ENCODE peak calls at places on chromosomes 5 and 9, in nine cellular contexts. T, P, G, K, X, V, I, W and D are unnamed samples.

GRCh38 chr5:142881076-142881466 is 110.9 kb downstream of the ARHGAP26 start:
- DNase-seq in T (no peak), P (no peak), G (no peak), K (no peak), X (no peak), V (peak), I (no peak), W (no peak), D (peak)

GRCh38 chr5:84724683-84725082 is 340.0 kb upstream of the EDIL3 start:
- DNase-seq in T (no peak), P (no peak), G (no peak), K (no peak), X (peak), V (peak), I (no peak), W (no peak), D (peak)

GRCh38 chr9:128091144-128091543 is 23.1 kb downstream of the SLC25A25 start:
- DNase-seq in T (peak), P (no peak), G (no peak), K (no peak), X (peak), V (no peak), I (peak), W (no peak), D (peak)

GRCh38 chr5:112126982-112127381 is 292.1 kb downstream of the EPB41L4A start:
- DNase-seq in T (no peak), P (no peak), G (no peak), K (no peak), X (no peak), V (no peak), I (no peak), W (no peak), D (no peak)

GRCh38 chr9:15915711-15916110 is 362.9 kb downstream of the CCDC171 start:
- DNase-seq in T (no peak), P (no peak), G (no peak), K (no peak), X (no peak), V (no peak), I (no peak), W (no peak), D (no peak)

GRCh38 chr5:1255081-1255561 is 29.9 kb downstream of the SLC6A18 start:
- DNase-seq in T (no peak), P (no peak), G (peak), K (no peak), X (no peak), V (no peak), I (no peak), W (no peak), D (no peak)

GRCh38 chr9:87336914-87337333 is 160.7 kb upstream of the DAPK1 start:
- DNase-seq in T (no peak), P (no peak), G (peak), K (peak), X (peak), V (peak), I (no peak), W (no peak), D (peak)

GRCh38 chr5:59401637-59402036 is 491.9 kb downstream of the PDE4D start:
- DNase-seq in T (no peak), P (no peak), G (no peak), K (no peak), X (no peak), V (no peak), I (no peak), W (no peak), D (no peak)

GRCh38 chr9:134568116-134568515 is 73.5 kb upstream of the COL5A1 start:
- DNase-seq in T (no peak), P (no peak), G (no peak), K (no peak), X (peak), V (no peak), I (no peak), W (no peak), D (no peak)

GRCh38 chr5:97163790-97164285 is 19.2 kb downstream of the RIOK2 start:
- DNase-seq in T (no peak), P (no peak), G (no peak), K (no peak), X (no peak), V (no peak), I (no peak), W (no peak), D (no peak)

GRCh38 chr5:39599721-39600431 is 175.1 kb upstream of the DAB2 start:
- DNase-seq in T (no peak), P (no peak), G (no peak), K (peak), X (peak), V (peak), I (no peak), W (no peak), D (no peak)

GRCh38 chr5:88691945-88692868 is 190.8 kb downstream of the MEF2C start:
- DNase-seq in T (no peak), P (no peak), G (no peak), K (no peak), X (no peak), V (no peak), I (no peak), W (no peak), D (peak)

GRCh38 chr5:150618588-150619281 is 21.7 kb upstream of the SYNPO start:
- DNase-seq in T (peak), P (no peak), G (no peak), K (no peak), X (no peak), V (no peak), I (no peak), W (no peak), D (no peak)

GRCh38 chr5:16596541-16596940 is 20.3 kb downstream of the RETREG1 start:
- DNase-seq in T (no peak), P (no peak), G (no peak), K (no peak), X (peak), V (peak), I (no peak), W (no peak), D (no peak)

GRCh38 chr9:38296853-38297252 is 95.6 kb upstream of the ALDH1B1 start:
- DNase-seq in T (no peak), P (no peak), G (no peak), K (no peak), X (no peak), V (no peak), I (no peak), W (no peak), D (no peak)

GRCh38 chr5:124156408-124157027 is 589.9 kb downstream of the ZNF608 start:
- DNase-seq in T (no peak), P (no peak), G (no peak), K (no peak), X (peak), V (peak), I (no peak), W (no peak), D (no peak)

GRCh38 chr9:14278291-14278721 is 35.6 kb downstream of the NFIB start:
- DNase-seq in T (no peak), P (no peak), G (no peak), K (no peak), X (peak), V (peak), I (no peak), W (no peak), D (no peak)